ENCODE peak calls at places on chromosomes 1 and 21, in five cellular contexts. F is CD8-positive, alpha-beta T cell; L is SJSA1; W is uterus; U is ovary. M is an unnamed sample. For H3K9me3, the result is how much of the 10 kb centered on the place peaks cover.

GRCh38 chr1:200900877-200901276 is 6.2 kb downstream of the INAVA start:
- DNase-seq in L (no peak), U (no peak), F (no peak), W (no peak), M (no peak)

GRCh38 chr1:193013005-193013404 is 46.2 kb downstream of the UCHL5 start:
- DNase-seq in L (no peak), F (no peak), U (no peak), W (no peak), M (no peak)

GRCh38 chr1:201877877-201878339 is 10.8 kb upstream of the SHISA4 start:
- DNase-seq in L (no peak), U (no peak), F (no peak), W (peak), M (peak)

GRCh38 chr21:39656209-39656608 is 43.5 kb downstream of the B3GALT5 start:
- DNase-seq in F (no peak), L (no peak), W (no peak), U (no peak), M (no peak)

GRCh38 chr1:43554444-43554992 is 23.8 kb downstream of the PTPRF start:
- DNase-seq in F (no peak), L (no peak), W (no peak), U (no peak), M (peak)

GRCh38 chr1:112337028-112337531 is 58.9 kb upstream of the CTTNBP2NL start:
- DNase-seq in F (no peak), W (peak), L (no peak), U (peak), M (no peak)

GRCh38 chr21:46634966-46635323 is 529 bp upstream of the PRMT2 start:
- DNase-seq in L (peak), F (no peak), W (no peak), U (peak), M (no peak)

GRCh38 chr1:22600071-22600816 is 36.2 kb upstream of the C1QA start:
- DNase-seq in L (no peak), W (no peak), F (no peak), U (no peak), M (no peak)

GRCh38 chr21:33865996-33866575 is 49.5 kb downstream of the ATP5PO start:
- DNase-seq in W (no peak), U (no peak), L (no peak), F (no peak), M (no peak)

GRCh38 chr1:195894411-195894810 is 713.8 kb downstream of the KCNT2 start:
- DNase-seq in W (no peak), U (no peak), F (no peak), L (no peak), M (no peak)

GRCh38 chr1:238485062-238485905 is 594.6 kb upstream of the ZP4 start:
- DNase-seq in F (no peak), W (peak), U (no peak), L (peak), M (peak)

GRCh38 chr1:94463765-94464330 is 45.7 kb downstream of the ABCD3 start:
- DNase-seq in U (no peak), L (no peak), F (no peak), W (no peak), M (peak)

GRCh38 chr1:4020411-4020810 is 120.3 kb upstream of the C1orf174 start:
- DNase-seq in U (no peak), F (no peak), W (no peak), L (no peak), M (no peak)
- H3K9me3 ChIP-seq in U (under half), F (under half), W (under half), L (under half), M (under half)

GRCh38 chr1:113859478-113860175 is 11.9 kb downstream of the PTPN22 start:
- DNase-seq in F (no peak), W (no peak), U (no peak), L (no peak), M (no peak)
- H3K4me3 ChIP-seq in F (no peak), W (no peak), U (no peak), L (no peak), M (no peak)

GRCh38 chr1:2815551-2815950 is 14.1 kb upstream of the TTC34 start:
- DNase-seq in W (no peak), L (no peak), U (no peak), F (no peak), M (no peak)

GRCh38 chr1:2817784-2818564 is 16.5 kb upstream of the TTC34 start:
- DNase-seq in U (no peak), W (no peak), L (no peak), F (no peak), M (no peak)

GRCh38 chr1:2814511-2815075 is 13.1 kb upstream of the TTC34 start:
- DNase-seq in W (no peak), U (no peak), F (no peak), L (no peak), M (no peak)

GRCh38 chr1:2819429-2819828 is 17.9 kb upstream of the TTC34 start:
- DNase-seq in L (no peak), W (no peak), F (no peak), U (no peak), M (no peak)

DNA sequence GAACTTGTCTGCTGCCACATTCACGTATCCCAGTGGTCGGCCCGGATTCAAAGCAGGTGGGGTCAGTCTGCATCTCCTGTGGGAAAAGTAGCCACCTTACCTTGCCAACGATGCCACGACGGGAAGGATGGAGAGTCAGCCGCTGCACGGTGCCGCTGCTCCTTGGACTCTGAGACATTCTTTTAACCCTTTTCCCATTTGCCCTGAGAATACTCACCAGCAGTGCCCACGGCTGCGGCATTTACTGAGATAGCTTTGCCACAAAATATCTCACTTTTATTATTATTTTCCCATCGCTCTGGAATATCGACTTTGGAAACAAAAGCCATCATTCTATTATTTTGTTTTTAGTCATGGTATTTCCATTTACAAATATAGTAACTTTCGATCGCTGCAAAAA is 15.3 kb upstream of the TTC34 start:
- DNase-seq in W (no peak), F (no peak), U (no peak), L (no peak), M (no peak)
- H3K9me3 ChIP-seq in W (under half), F (under half), U (under half), L (under half), M (under half)

DNA sequence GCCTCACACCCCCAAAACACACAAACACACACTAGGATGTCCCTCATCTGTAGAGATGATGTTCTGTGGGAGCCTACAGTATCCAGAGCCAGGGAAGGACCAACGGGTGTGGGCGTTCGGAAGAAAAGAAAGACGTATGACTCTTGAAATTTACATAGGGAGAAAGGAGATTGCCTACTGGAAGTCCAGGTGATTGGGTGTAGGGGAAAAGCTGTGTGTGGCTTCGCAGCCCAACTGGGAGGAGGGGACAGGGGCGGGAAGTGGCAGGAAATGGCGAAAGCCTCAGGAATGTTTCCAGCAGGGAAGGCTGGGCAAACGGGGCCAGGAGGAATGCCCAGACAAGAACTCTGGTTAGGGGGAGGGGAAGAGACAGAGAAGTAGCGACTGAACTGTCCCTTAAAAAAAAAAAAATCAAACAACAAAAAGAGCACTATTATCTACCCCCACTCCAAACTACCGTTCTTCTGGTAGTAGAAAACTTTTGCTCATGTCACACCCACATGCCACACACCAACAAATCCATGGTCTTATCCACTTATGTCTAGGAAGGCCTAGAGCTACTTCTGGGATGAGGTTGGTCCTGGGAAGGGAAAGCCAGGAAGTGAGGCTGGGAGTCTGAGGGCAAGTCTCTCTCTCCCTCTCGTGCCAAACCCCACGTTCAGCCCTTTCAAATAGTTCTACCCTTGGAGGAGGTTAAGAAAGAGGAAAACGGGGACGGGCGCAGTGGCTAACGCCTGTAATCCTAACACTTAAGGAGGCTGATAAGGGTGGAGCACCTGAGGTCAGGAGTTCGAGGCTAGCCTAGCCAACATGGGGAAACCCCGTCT is 1.8 kb upstream of the CKS1B start:
- DNase-seq in L (peak), W (peak), F (no peak), U (peak), M (peak)
- H3K4me3 ChIP-seq in L (peak), W (no peak), F (no peak), U (peak), M (peak)

DNA sequence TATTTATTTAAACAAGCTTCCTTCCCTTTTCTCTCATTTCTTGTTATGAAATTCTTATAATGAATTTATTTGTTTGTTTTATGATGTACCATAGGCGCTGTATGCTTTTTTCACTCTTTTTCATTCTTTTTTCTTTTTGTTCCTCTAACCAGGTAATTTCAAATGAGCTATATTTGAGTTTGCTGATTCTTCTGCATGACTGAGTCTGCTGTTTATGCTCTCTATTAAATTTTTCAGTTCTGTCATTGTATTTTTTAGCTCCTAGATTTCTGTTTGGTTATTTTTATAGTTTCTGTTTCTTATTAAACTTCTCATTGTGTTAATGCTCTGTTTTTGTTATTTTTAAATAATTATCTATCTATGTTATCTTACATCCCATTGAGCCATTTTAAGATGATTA is 232.4 kb downstream of the LHX8 start:
- DNase-seq in U (no peak), L (no peak), F (no peak), W (no peak), M (no peak)
- H3K9me3 ChIP-seq in U (under half), L (under half), F (under half), W (under half), M (under half)

DNA sequence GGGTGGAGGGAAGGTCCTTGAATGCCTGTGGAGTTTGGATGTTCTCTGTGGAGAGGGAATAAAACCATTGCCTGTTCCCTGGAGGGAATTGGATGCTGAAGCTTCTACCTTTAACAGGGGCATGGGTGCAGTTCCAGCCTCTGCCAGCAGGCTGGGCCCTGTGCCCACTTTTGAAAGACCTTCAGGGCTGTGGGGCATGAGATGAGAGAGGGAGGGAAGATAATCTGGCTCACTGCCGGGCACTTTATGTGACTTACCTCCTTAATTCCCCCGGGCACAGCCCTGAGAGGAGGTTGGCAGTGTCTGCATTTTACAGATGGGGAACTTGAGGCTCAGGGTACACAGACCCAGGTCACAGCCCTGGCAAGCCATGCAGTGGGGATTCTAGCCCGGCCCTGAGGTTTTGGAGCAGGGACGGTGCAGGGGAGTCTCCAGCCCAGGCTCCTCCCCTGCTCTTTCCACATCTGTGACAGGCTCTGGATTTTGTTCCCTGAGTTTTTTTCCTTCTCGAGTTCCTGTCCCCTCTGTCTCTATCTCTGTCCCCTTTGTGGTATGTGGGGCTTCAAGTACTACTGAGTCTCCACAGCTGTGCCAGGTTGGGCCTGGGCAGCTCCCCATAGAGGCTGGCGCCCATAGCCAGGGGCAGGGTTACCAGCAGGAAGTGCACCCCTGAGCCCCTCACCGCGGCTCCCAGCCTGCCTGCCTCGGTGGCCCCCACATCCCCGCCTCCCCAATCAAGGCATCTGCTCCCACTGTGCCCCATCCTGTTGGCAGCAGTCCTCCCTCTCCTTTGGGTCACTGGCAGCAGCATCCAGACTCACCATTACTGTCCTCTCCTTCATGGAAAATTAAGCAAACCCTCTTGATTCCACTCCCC is 14.0 kb upstream of the THEMIS2 start:
- DNase-seq in F (peak), L (peak), U (peak), W (peak), M (peak)
- H3K4me3 ChIP-seq in F (no peak), L (no peak), U (no peak), W (no peak), M (no peak)

GRCh38 chr21:42581676-42582371 is 68.2 kb downstream of the SLC37A1 start:
- DNase-seq in W (no peak), F (no peak), L (peak), U (peak), M (no peak)
- H3K9me3 ChIP-seq in W (under half), F (under half), L (under half), U (under half), M (under half)

DNA sequence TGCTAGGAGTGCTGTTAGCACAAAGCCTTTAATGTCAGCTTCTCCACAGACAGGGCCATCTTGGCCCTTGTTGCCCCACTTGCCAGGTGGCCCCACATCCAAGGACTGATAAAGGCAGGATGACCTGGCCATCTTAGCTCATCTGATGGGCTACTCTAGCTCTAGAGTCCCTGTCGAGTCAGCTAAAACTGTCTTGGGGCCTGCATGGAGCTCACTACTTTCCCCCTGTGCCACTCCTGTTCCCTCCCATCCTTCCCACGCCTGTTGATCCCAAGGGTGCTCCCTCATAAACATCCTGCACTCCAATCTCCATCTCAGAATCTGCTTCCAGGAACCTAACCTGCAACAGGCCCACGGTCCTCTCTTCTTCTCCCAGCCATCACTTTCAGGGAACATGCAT is 652 bp upstream of the GPX7 start:
- DNase-seq in W (no peak), L (no peak), F (no peak), U (no peak), M (no peak)
- H3K4me3 ChIP-seq in W (no peak), L (peak), F (peak), U (peak), M (no peak)